ENCODE peak calls at places on chromosomes 13 and 19, in nine cellular contexts. M, E, S, X, G, Y, D, K and J are unnamed samples.

GRCh38 chr19:3047307-3048189 is 14.7 kb downstream of the TLE5 start:
- DNase-seq in S (no peak), K (no peak), E (no peak), X (no peak), Y (no peak), G (peak), D (peak), M (peak), J (no peak)

GRCh38 chr13:72652681-72653080 is 74.7 kb downstream of the MZT1 start:
- DNase-seq in S (no peak), D (no peak), M (no peak), X (no peak), G (no peak), K (no peak), E (no peak), Y (no peak), J (no peak)

GRCh38 chr19:3276341-3276799 is 51.9 kb downstream of the CELF5 start:
- DNase-seq in Y (no peak), G (no peak), S (no peak), D (no peak), X (no peak), M (peak), E (no peak), K (peak), J (no peak)

GRCh38 chr13:50526771-50527567 is 316.5 kb downstream of the DLEU7 start:
- DNase-seq in E (no peak), Y (no peak), D (no peak), M (no peak), G (no peak), K (no peak), X (no peak), S (no peak), J (no peak)

GRCh38 chr19:45138303-45138751 is 22.5 kb downstream of the NKPD1 start:
- DNase-seq in X (no peak), K (no peak), M (no peak), Y (no peak), E (no peak), G (no peak), D (no peak), S (no peak), J (no peak)

GRCh38 chr19:40576181-40576584 is 490 bp upstream of the SHKBP1 start:
- DNase-seq in E (no peak), Y (no peak), D (peak), S (no peak), K (no peak), G (peak), X (no peak), M (no peak), J (no peak)

GRCh38 chr13:101624210-101624922 is 171.9 kb downstream of the ITGBL1 start:
- DNase-seq in G (no peak), K (no peak), S (no peak), X (no peak), E (no peak), D (peak), M (no peak), Y (no peak), J (no peak)

GRCh38 chr19:10431254-10431942 is 11.1 kb downstream of the PDE4A start:
- DNase-seq in K (no peak), Y (no peak), D (peak), S (no peak), X (no peak), G (peak), M (no peak), E (no peak), J (no peak)

GRCh38 chr19:38280030-38280921 is 15.9 kb downstream of the SPINT2 start:
- DNase-seq in G (no peak), E (no peak), M (no peak), S (no peak), D (no peak), X (no peak), K (no peak), Y (no peak), J (no peak)

GRCh38 chr19:13700621-13701020 is 63.7 kb upstream of the MRI1 start:
- DNase-seq in D (no peak), S (no peak), K (no peak), E (no peak), Y (no peak), X (no peak), G (no peak), M (no peak), J (no peak)

GRCh38 chr19:29614780-29615179 is 8.7 kb downstream of the POP4 start:
- DNase-seq in M (no peak), G (no peak), S (no peak), Y (no peak), K (no peak), D (no peak), E (no peak), X (no peak), J (no peak)

GRCh38 chr19:19342086-19343015 is 21.7 kb downstream of the MAU2 start:
- DNase-seq in K (no peak), E (no peak), Y (no peak), D (peak), X (no peak), S (peak), M (no peak), G (peak), J (no peak)

GRCh38 chr13:110197041-110197440 is 109.9 kb downstream of the COL4A1 start:
- DNase-seq in X (no peak), G (no peak), Y (no peak), K (no peak), M (no peak), S (no peak), D (no peak), E (no peak), J (no peak)

GRCh38 chr13:113919761-113920160 is 54.1 kb downstream of the C13orf46 start:
- DNase-seq in K (no peak), S (no peak), Y (no peak), X (no peak), D (no peak), M (no peak), G (no peak), E (no peak), J (no peak)

GRCh38 chr19:21328402-21328801 is 808 bp downstream of the ZNF708 start:
- DNase-seq in S (no peak), X (no peak), D (peak), M (no peak), K (no peak), Y (no peak), E (no peak), G (peak), J (no peak)

GRCh38 chr19:55345101-55345817 is 5.6 kb downstream of the KMT5C start:
- DNase-seq in E (no peak), K (no peak), D (no peak), M (no peak), S (no peak), X (no peak), G (no peak), Y (no peak), J (no peak)

GRCh38 chr19:44142014-44142523 is 715 bp downstream of the ZNF234 start:
- DNase-seq in X (peak), Y (no peak), D (no peak), S (peak), K (no peak), E (no peak), G (peak), M (no peak), J (no peak)

GRCh38 chr19:4449022-4449825 is 8.4 kb downstream of the UBXN6 start:
- DNase-seq in G (no peak), Y (no peak), X (no peak), D (no peak), E (peak), K (no peak), M (no peak), S (peak), J (no peak)

GRCh38 chr13:91406619-91407018 is 8.2 kb downstream of the GPC5 start:
- DNase-seq in S (peak), Y (no peak), G (peak), M (no peak), K (no peak), X (no peak), E (no peak), D (peak), J (no peak)

GRCh38 chr19:29974701-29975100 is 32.7 kb downstream of the URI1 start:
- DNase-seq in X (no peak), Y (no peak), E (no peak), D (no peak), G (no peak), S (no peak), K (no peak), M (no peak), J (no peak)

GRCh38 chr19:15498910-15499309 is 9.4 kb upstream of the CYP4F22 start:
- DNase-seq in X (no peak), G (peak), D (no peak), M (no peak), Y (no peak), K (no peak), E (no peak), S (no peak), J (no peak)

GRCh38 chr19:3268326-3268725 is 43.9 kb downstream of the CELF5 start:
- DNase-seq in K (no peak), S (no peak), Y (no peak), D (no peak), M (no peak), X (no peak), G (no peak), E (no peak), J (no peak)

GRCh38 chr13:64697226-64697625 is 2532.9 kb downstream of the PCDH9 start:
- DNase-seq in X (no peak), M (no peak), Y (no peak), G (no peak), S (no peak), E (no peak), D (no peak), K (no peak), J (no peak)

GRCh38 chr19:47707135-47707925 is 5.9 kb upstream of the EHD2 start:
- DNase-seq in S (peak), G (peak), Y (no peak), M (peak), X (no peak), K (no peak), E (peak), D (peak), J (no peak)

GRCh38 chr13:112893570-112894422 is 75.2 kb upstream of the MCF2L start:
- DNase-seq in K (peak), S (no peak), X (no peak), G (peak), D (peak), E (no peak), M (no peak), Y (no peak), J (no peak)

GRCh38 chr13:91704398-91704797 is 306.0 kb downstream of the GPC5 start:
- DNase-seq in G (no peak), E (no peak), M (no peak), D (no peak), K (no peak), Y (no peak), X (no peak), S (no peak), J (no peak)

GRCh38 chr13:91601273-91601672 is 202.9 kb downstream of the GPC5 start:
- DNase-seq in Y (no peak), D (no peak), E (no peak), K (no peak), G (no peak), X (no peak), S (no peak), M (no peak), J (no peak)

GRCh38 chr19:38247734-38248268 is 8.4 kb downstream of the PPP1R14A start:
- DNase-seq in Y (no peak), D (peak), S (peak), M (no peak), E (peak), K (no peak), G (no peak), X (no peak), J (no peak)